ENCODE peak calls at places on chromosomes 5 and 9, in nine cellular contexts. Q, T, E, U, N, Y, G, D and M are unnamed samples.

GRCh38 chr5:54404568-54404967 is 50.9 kb upstream of the HSPB3 start:
- DNase-seq in Q (no peak), Y (no peak), D (no peak), N (peak; percentile 88), E (no peak), U (no peak), T (no peak), G (no peak), M (no peak)

GRCh38 chr9:129838707-129839259 is 3.5 kb downstream of the USP20 start:
- DNase-seq in N (peak; percentile 71), D (no peak), U (no peak), Y (peak; percentile 51), Q (no peak), T (peak; percentile 64), G (no peak), E (no peak), M (no peak)

GRCh38 chr5:173864126-173865075 is 23.7 kb upstream of the CPEB4 start:
- DNase-seq in G (no peak), Q (no peak), N (no peak), U (no peak), D (peak; percentile 28), E (no peak), Y (no peak), T (no peak), M (no peak)

GRCh38 chr9:128393971-128394370 is 22.8 kb downstream of the URM1 start:
- DNase-seq in U (no peak), Y (no peak), E (no peak), N (no peak), Q (no peak), G (no peak), T (no peak), D (no peak), M (no peak)

GRCh38 chr5:143304836-143305475 is 98.5 kb downstream of the NR3C1 start:
- DNase-seq in N (no peak), G (no peak), U (no peak), D (no peak), E (no peak), Y (no peak), Q (no peak), T (no peak), M (no peak)

GRCh38 chr9:71858812-71859211 is 52.2 kb downstream of the ABHD17B start:
- DNase-seq in T (no peak), D (no peak), U (no peak), G (no peak), Q (no peak), E (no peak), Y (no peak), N (peak; percentile 12), M (no peak)

GRCh38 chr9:131333771-131334567 is 44.4 kb downstream of the PLPP7 start:
- DNase-seq in U (no peak), N (no peak), T (no peak), Q (no peak), D (peak; percentile 12), E (no peak), Y (no peak), G (no peak), M (no peak)

GRCh38 chr5:165497707-165498106 is 1992.3 kb downstream of the MAT2B start:
- DNase-seq in Q (no peak), D (no peak), U (no peak), Y (peak; percentile 1), T (no peak), N (peak; percentile 14), G (no peak), E (no peak), M (no peak)

GRCh38 chr5:75648712-75649111 is 37.5 kb downstream of the ANKDD1B start:
- DNase-seq in U (no peak), D (no peak), E (no peak), T (no peak), G (no peak), N (no peak), Y (no peak), Q (no peak), M (no peak)

GRCh38 chr9:105901514-105902109 is 207.3 kb downstream of the TMEM38B start:
- DNase-seq in G (no peak), E (no peak), N (peak; percentile 70), D (peak; percentile 23), T (peak; percentile 49), Y (peak; percentile 17), Q (peak; percentile 53), U (no peak), M (no peak)

GRCh38 chr5:151167022-151167421 is 9.4 kb upstream of the ANXA6 start:
- DNase-seq in D (no peak), U (no peak), T (peak; percentile 34), Q (no peak), N (no peak), G (no peak), E (peak; percentile 32), Y (no peak), M (no peak)

GRCh38 chr5:3606121-3606831 is 10.6 kb downstream of the IRX1 start:
- DNase-seq in T (no peak), U (no peak), E (no peak), N (no peak), Q (no peak), G (no peak), D (no peak), Y (no peak), M (no peak)

GRCh38 chr5:170430871-170431437 is 41.8 kb upstream of the KCNMB1 start:
- DNase-seq in N (no peak), Y (no peak), E (no peak), T (no peak), U (no peak), G (no peak), Q (no peak), D (no peak), M (no peak)

GRCh38 chr5:73851782-73852181 is 225.8 kb downstream of the ARHGEF28 start:
- DNase-seq in T (no peak), Q (no peak), E (no peak), U (no peak), Y (no peak), N (no peak), D (no peak), G (no peak), M (no peak)

GRCh38 chr5:2797160-2797559 is 45.7 kb upstream of the IRX2 start:
- DNase-seq in G (no peak), E (no peak), U (no peak), D (no peak), Y (no peak), Q (no peak), N (no peak), T (no peak), M (no peak)

GRCh38 chr9:14245901-14246525 is 67.9 kb downstream of the NFIB start:
- DNase-seq in G (no peak), U (no peak), E (no peak), D (no peak), N (no peak), Q (no peak), Y (peak; percentile 78), T (no peak), M (no peak)

DNA sequence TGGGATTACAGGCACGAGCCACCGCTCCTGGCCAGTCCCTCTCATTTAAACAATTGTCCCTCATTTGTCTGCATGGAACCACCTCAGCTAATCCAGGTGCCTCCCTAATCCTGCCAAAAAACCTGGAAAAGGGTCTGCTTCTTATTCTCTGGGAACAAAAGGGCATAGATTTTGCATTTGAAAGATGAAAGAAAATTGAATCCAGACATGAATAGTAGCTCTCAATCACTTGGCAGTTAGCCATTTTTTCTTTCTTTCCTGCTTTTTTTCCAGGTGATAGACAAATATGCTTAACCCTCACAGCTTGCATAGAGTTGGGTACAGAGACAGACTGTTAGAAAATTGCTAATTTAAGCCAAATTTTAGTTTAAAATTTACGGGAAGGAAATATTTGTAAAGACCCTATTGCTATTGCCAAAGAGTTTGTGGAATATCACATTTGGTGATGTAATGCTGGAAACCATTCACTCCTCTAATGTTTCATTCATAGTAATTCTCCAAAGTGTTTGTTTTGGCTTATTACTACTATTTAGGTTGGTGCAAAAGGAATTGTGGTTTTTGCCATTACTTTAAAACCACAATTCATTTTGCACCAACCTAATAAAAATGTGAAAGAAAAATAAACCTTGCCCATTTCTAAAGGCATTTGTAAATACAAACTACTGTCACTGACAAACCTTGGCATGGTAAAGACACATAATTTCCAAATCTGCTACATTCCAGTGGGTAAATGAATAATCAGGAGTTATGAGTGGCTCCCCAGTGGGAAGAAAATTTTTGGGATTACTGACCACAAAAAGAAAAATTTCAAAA is 80.5 kb upstream of the JAK2 start:
- DNase-seq in Y (peak; percentile 73), N (peak; percentile 43), Q (no peak), D (no peak), E (no peak), G (no peak), T (no peak), U (no peak), M (no peak)
- H3K4me3 ChIP-seq in Y (no peak overlapping the region), N (no peak overlapping the region), Q (no peak overlapping the region), D (no peak overlapping the region), E (no peak overlapping the region), G (no peak overlapping the region), T (no peak overlapping the region), U (no peak overlapping the region), M (peak overlapping the region; percentile 45)

DNA sequence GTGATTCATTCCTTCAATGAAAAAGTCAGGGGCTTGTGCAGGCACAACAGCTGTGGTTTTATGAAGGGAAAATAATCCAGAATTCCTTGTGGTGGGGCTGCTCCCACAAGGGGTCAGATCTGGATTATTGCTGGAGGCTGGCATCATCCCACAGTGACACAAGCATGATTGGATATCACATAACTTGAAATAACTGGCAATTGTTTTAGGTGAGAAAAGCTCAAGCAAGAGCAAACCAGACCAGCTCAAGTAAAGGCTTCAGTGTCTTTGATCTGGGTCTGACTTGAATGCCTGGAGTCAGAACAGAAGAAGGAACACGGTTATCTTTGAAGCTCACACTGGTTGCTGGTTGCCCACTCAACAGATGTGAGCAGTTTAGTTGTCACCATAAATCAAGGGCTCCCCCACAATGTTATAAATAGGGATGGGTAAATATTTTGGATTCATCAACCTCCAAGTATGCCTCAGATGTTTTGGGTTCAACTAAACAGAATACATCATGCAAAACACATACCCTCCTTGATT is 3.1 kb upstream of the ZNF474 start:
- DNase-seq in U (no peak), E (no peak), Y (peak; percentile 18), T (no peak), G (no peak), D (no peak), N (peak; percentile 16), Q (no peak), M (no peak)
- H3K4me3 ChIP-seq in U (no peak overlapping the region), E (no peak overlapping the region), Y (no peak overlapping the region), T (no peak overlapping the region), G (no peak overlapping the region), D (no peak overlapping the region), N (no peak overlapping the region), Q (no peak overlapping the region), M (peak overlapping the region; percentile 34)

GRCh38 chr9:125893277-125893676 is 146.1 kb downstream of the PBX3 start:
- DNase-seq in D (no peak), G (no peak), T (no peak), U (no peak), Y (no peak), Q (no peak), E (no peak), N (no peak), M (no peak)
- H3K4me3 ChIP-seq in D (no peak overlapping the region), G (no peak overlapping the region), T (no peak overlapping the region), U (no peak overlapping the region), Y (no peak overlapping the region), Q (no peak overlapping the region), E (no peak overlapping the region), N (no peak overlapping the region), M (no peak overlapping the region)

DNA sequence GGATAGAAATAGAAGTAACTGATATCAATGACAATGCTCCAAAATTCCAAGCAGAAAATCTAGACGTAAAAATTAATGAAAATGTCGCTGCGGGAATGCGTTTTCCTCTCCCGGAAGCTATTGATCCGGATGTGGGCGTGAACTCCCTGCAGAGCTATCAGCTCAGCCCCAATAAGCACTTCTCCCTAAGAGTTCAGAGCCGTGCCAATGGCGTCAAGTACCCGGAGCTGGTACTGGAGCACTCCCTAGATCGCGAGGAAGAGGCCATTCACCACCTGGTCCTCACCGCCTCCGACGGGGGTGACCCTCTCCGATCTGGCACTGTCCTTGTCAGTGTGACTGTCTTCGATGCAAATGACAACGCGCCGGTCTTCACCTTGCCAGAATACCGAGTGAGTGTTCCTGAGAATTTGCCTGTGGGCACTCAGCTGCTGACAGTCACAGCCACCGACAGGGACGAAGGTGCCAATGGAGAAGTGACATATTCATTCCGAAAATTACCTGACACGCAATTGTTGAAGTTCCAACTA is 818 bp downstream of the PCDHGA10 start:
- DNase-seq in U (no peak), T (no peak), Y (no peak), Q (no peak), E (no peak), N (no peak), G (no peak), D (no peak), M (no peak)
- H3K4me3 ChIP-seq in U (peak overlapping the region; percentile 16), T (peak overlapping the region; percentile 6), Y (peak overlapping the region; percentile 58), Q (peak overlapping the region; percentile 47), E (no peak overlapping the region), N (peak overlapping the region; percentile 55), G (peak overlapping the region; percentile 77), D (peak overlapping the region; percentile 54), M (peak overlapping the region; percentile 66)